ENCODE peak calls at places on chromosomes 12 and 14, in six cellular contexts. One of them, this sample, is unnamed.

GRCh38 chr12:44708218-44708617 is 167.9 kb downstream of the NELL2 start:
- DNase-seq in AG04449: no peak
- DNase-seq in foreskin melanocyte: no peak
- DNase-seq in HFFc6: no peak
- DNase-seq in activated CD4-positive, alpha-beta memory T cell treated with anti-CD3 and anti-CD28 coated beads for 36 hours: no peak
- DNase-seq in NCI-H2029 treated with DMSO at 0.1 percent for 48 hours: no peak
- DNase-seq in this sample: no peak

GRCh38 chr14:52131640-52132320 is 62.9 kb upstream of the NID2 start:
- DNase-seq in foreskin melanocyte: peak; percentile 75
- DNase-seq in HFFc6: peak; percentile 92
- DNase-seq in AG04449: peak; percentile 72
- DNase-seq in activated CD4-positive, alpha-beta memory T cell treated with anti-CD3 and anti-CD28 coated beads for 36 hours: peak; percentile 53
- DNase-seq in NCI-H2029 treated with DMSO at 0.1 percent for 48 hours: peak; percentile 4
- DNase-seq in this sample: peak; percentile 87

GRCh38 chr12:1318327-1319031 is 275.9 kb downstream of the FBXL14 start:
- DNase-seq in HFFc6: peak; percentile 47
- DNase-seq in AG04449: peak; percentile 29
- DNase-seq in activated CD4-positive, alpha-beta memory T cell treated with anti-CD3 and anti-CD28 coated beads for 36 hours: no peak
- DNase-seq in foreskin melanocyte: peak; percentile 73
- DNase-seq in NCI-H2029 treated with DMSO at 0.1 percent for 48 hours: peak; percentile 37
- DNase-seq in this sample: no peak

GRCh38 chr12:108691995-108692808 is 39.1 kb downstream of the CORO1C start:
- DNase-seq in NCI-H2029 treated with DMSO at 0.1 percent for 48 hours: peak; percentile 90
- DNase-seq in activated CD4-positive, alpha-beta memory T cell treated with anti-CD3 and anti-CD28 coated beads for 36 hours: no peak
- DNase-seq in AG04449: no peak
- DNase-seq in HFFc6: no peak
- DNase-seq in foreskin melanocyte: peak; percentile 77
- DNase-seq in this sample: peak; percentile 69

GRCh38 chr12:121514184-121514742 is 66.6 kb downstream of the KDM2B start:
- DNase-seq in HFFc6: no peak
- DNase-seq in AG04449: no peak
- DNase-seq in foreskin melanocyte: no peak
- DNase-seq in NCI-H2029 treated with DMSO at 0.1 percent for 48 hours: no peak
- DNase-seq in activated CD4-positive, alpha-beta memory T cell treated with anti-CD3 and anti-CD28 coated beads for 36 hours: no peak
- DNase-seq in this sample: no peak

GRCh38 chr14:61647704-61648103 is 47.6 kb upstream of the HIF1A start:
- DNase-seq in foreskin melanocyte: no peak
- DNase-seq in HFFc6: no peak
- DNase-seq in activated CD4-positive, alpha-beta memory T cell treated with anti-CD3 and anti-CD28 coated beads for 36 hours: no peak
- DNase-seq in AG04449: no peak
- DNase-seq in NCI-H2029 treated with DMSO at 0.1 percent for 48 hours: no peak
- DNase-seq in this sample: no peak

GRCh38 chr14:85731198-85731597 is 201.3 kb downstream of the FLRT2 start:
- DNase-seq in NCI-H2029 treated with DMSO at 0.1 percent for 48 hours: no peak
- DNase-seq in AG04449: no peak
- DNase-seq in HFFc6: peak; percentile 11
- DNase-seq in activated CD4-positive, alpha-beta memory T cell treated with anti-CD3 and anti-CD28 coated beads for 36 hours: no peak
- DNase-seq in foreskin melanocyte: no peak
- DNase-seq in this sample: no peak

GRCh38 chr14:24817638-24818053 is 183.7 kb upstream of the GZMB start:
- DNase-seq in NCI-H2029 treated with DMSO at 0.1 percent for 48 hours: no peak
- DNase-seq in activated CD4-positive, alpha-beta memory T cell treated with anti-CD3 and anti-CD28 coated beads for 36 hours: no peak
- DNase-seq in AG04449: no peak
- DNase-seq in foreskin melanocyte: no peak
- DNase-seq in HFFc6: no peak
- DNase-seq in this sample: no peak

This sample was measured in DND-41.